ENCODE peak calls at places on chromosomes 7 and 10, in eight cellular contexts. D is body of pancreas; Z is effector memory CD8-positive, alpha-beta T cell; U is heart left ventricle; F is heart right ventricle; M is stimulated activated naive CD8-positive, alpha-beta T cell treated with anti-CD3 and anti-CD28 coated beads, Interleukin-15, Interleukin-2, amounts not matched to agents 100 U/mL and 50 U/mL, for 24 hours; A is HCT116; I is central memory CD8-positive, alpha-beta T cell. W is an unnamed sample.
A peak's percentile ranks its signal among the peaks of the same experiment; 100 is the strongest.

GRCh38 chr10:103111031-103111917 is 81.8 kb downstream of the NT5C2 start:
- ATAC-seq in D (no peak), Z (no peak), U (peak; percentile 85), F (peak; percentile 90), M (no peak), A (no peak), I (no peak), W (peak; percentile 95)

GRCh38 chr7:106465704-106466468 is 181.1 kb upstream of the NAMPT start:
- ATAC-seq in D (peak; percentile 37), Z (no peak), U (no peak), F (no peak), M (no peak), A (no peak), I (no peak), W (peak; percentile 46)

GRCh38 chr10:123269017-123269552 is 114.9 kb downstream of the BUB3 start:
- ATAC-seq in D (no peak), Z (no peak), U (no peak), F (no peak), M (no peak), A (no peak), I (no peak), W (no peak)

GRCh38 chr10:72334196-72334831 is 20.4 kb downstream of the DNAJB12 start:
- ATAC-seq in D (no peak), Z (no peak), U (no peak), F (no peak), M (no peak), A (no peak), I (no peak), W (no peak)

GRCh38 chr10:52900564-52900963 is 128.0 kb upstream of the MBL2 start:
- ATAC-seq in D (no peak), Z (no peak), U (no peak), F (no peak), M (no peak), A (no peak), I (no peak), W (no peak)

GRCh38 chr10:5404188-5405041 is at the start of gene TUBAL3:
- ATAC-seq in D (no peak), Z (no peak), U (no peak), F (peak; percentile 52), M (no peak), A (peak; percentile 53), I (no peak), W (no peak)

GRCh38 chr10:77943086-77943901 is 16.7 kb upstream of the DLG5 start:
- ATAC-seq in D (peak; percentile 50), Z (no peak), U (peak; percentile 18), F (peak; percentile 59), M (no peak), A (peak; percentile 75), I (no peak), W (peak; percentile 75)

GRCh38 chr10:50927522-50928189 is 42.2 kb upstream of the A1CF start:
- ATAC-seq in D (no peak), Z (no peak), U (peak; percentile 93), F (peak; percentile 82), M (no peak), A (no peak), I (no peak), W (no peak)

GRCh38 chr7:12194426-12194825 is 16.7 kb upstream of the TMEM106B start:
- ATAC-seq in D (no peak), Z (no peak), U (no peak), F (no peak), M (no peak), A (no peak), I (no peak), W (no peak)

GRCh38 chr7:418636-419280 is 100.9 kb downstream of the PDGFA start:
- ATAC-seq in D (no peak), Z (no peak), U (no peak), F (no peak), M (no peak), A (no peak), I (no peak), W (no peak)

GRCh38 chr7:106179256-106179655 is 67.1 kb upstream of the SYPL1 start:
- ATAC-seq in D (no peak), Z (no peak), U (no peak), F (no peak), M (no peak), A (no peak), I (no peak), W (no peak)

GRCh38 chr10:67863094-67863493 is 21.4 kb upstream of the SIRT1 start:
- ATAC-seq in D (no peak), Z (no peak), U (no peak), F (no peak), M (no peak), A (no peak), I (no peak), W (no peak)